ENCODE peak calls at places on chromosomes 2 and 18, in six cellular contexts. F is lower leg skin, E is mesothelial cell of epicardium, B is Peyer's patch, O is pancreas, M is BE2C. W is an unnamed sample.

GRCh38 chr2:34627003-34627402 is 1027.9 kb upstream of the FAM98A start:
- DNase-seq in E (no peak), O (peak), B (no peak), M (no peak), F (no peak), W (no peak)

GRCh38 chr2:233223059-233223894 is 28.2 kb upstream of the ATG16L1 start:
- DNase-seq in B (no peak), E (no peak), M (no peak), O (no peak), F (no peak), W (no peak)

GRCh38 chr2:218083352-218083676 is 14.3 kb downstream of the RUFY4 start:
- DNase-seq in B (no peak), M (no peak), O (no peak), E (no peak), F (no peak), W (no peak)

GRCh38 chr2:234438322-234438977 is 58.4 kb downstream of the ARL4C start:
- DNase-seq in E (no peak), B (no peak), M (no peak), F (no peak), O (no peak), W (no peak)

GRCh38 chr2:101223814-101224231 is 28.9 kb upstream of the CNOT11 start:
- DNase-seq in M (no peak), O (no peak), B (peak), E (no peak), F (no peak), W (peak)

GRCh38 chr2:230410861-230411464 is 5.0 kb upstream of the SP100 start:
- DNase-seq in B (no peak), M (no peak), F (no peak), E (no peak), O (no peak), W (no peak)

GRCh38 chr18:58313491-58314032 is 269.5 kb downstream of the NEDD4L start:
- DNase-seq in O (peak), F (no peak), M (peak), B (no peak), E (no peak), W (no peak)

GRCh38 chr2:122236152-122236892 is 480.9 kb downstream of the TSN start:
- DNase-seq in F (no peak), E (no peak), O (peak), M (no peak), B (no peak), W (no peak)

GRCh38 chr2:133457862-133458261 is 110.4 kb downstream of the NCKAP5 start:
- DNase-seq in B (no peak), F (no peak), M (no peak), E (no peak), O (no peak), W (no peak)

GRCh38 chr2:9710311-9710710 is 79.5 kb upstream of the YWHAQ start:
- DNase-seq in M (no peak), B (peak), E (no peak), O (no peak), F (peak), W (no peak)

GRCh38 chr2:202375611-202376408 is at the start of gene BMPR2:
- DNase-seq in F (peak), M (peak), E (peak), O (peak), B (peak), W (peak)

GRCh38 chr2:40041983-40042382 is 262.9 kb upstream of the THUMPD2 start:
- DNase-seq in M (no peak), O (no peak), E (no peak), F (no peak), B (no peak), W (no peak)

GRCh38 chr2:132568679-132569078 is 101.3 kb downstream of the LYPD1 start:
- DNase-seq in E (no peak), M (no peak), F (no peak), B (no peak), O (no peak), W (no peak)

GRCh38 chr2:231348703-231349373 is 46.7 kb upstream of the B3GNT7 start:
- DNase-seq in B (peak), O (no peak), F (peak), E (no peak), M (no peak), W (no peak)

GRCh38 chr2:8535398-8535755 is 146.5 kb upstream of the ID2 start:
- DNase-seq in E (no peak), B (no peak), M (no peak), O (no peak), F (no peak), W (no peak)

GRCh38 chr2:234249873-234250272 is 199.4 kb downstream of the SPP2 start:
- DNase-seq in B (no peak), O (no peak), M (no peak), F (no peak), E (no peak), W (no peak)

GRCh38 chr18:78362198-78362597 is 617.4 kb upstream of the SALL3 start:
- DNase-seq in B (no peak), E (no peak), O (no peak), F (no peak), M (no peak), W (no peak)

GRCh38 chr2:127388423-127389164 is 819 bp upstream of the MAP3K2 start:
- DNase-seq in B (no peak), F (peak), O (no peak), E (no peak), M (no peak), W (no peak)

GRCh38 chr2:108447947-108448677 is 894 bp upstream of the GCC2 start:
- DNase-seq in B (no peak), E (no peak), F (no peak), O (no peak), M (peak), W (no peak)

GRCh38 chr2:120169020-120169419 is 54.2 kb downstream of the TMEM185B start:
- DNase-seq in M (no peak), B (no peak), O (no peak), F (no peak), E (no peak), W (no peak)

GRCh38 chr2:224009605-224010330 is 29.3 kb downstream of the SERPINE2 start:
- DNase-seq in M (no peak), F (no peak), E (no peak), O (no peak), B (no peak), W (no peak)

GRCh38 chr18:9683418-9684396 is 24.4 kb upstream of the RAB31 start:
- DNase-seq in B (no peak), M (no peak), F (peak), E (no peak), O (no peak), W (no peak)
- TF ChIP-seq CTCF in B (peak), M (peak), F (no peak), E (no peak), O (no peak), W (no peak)

GRCh38 chr2:113274427-113274826 is 4.3 kb downstream of the PAX8 start:
- DNase-seq in B (no peak), M (no peak), F (no peak), E (no peak), O (no peak), W (no peak)

GRCh38 chr2:113276216-113276905 is 2.4 kb downstream of the PAX8 start:
- DNase-seq in O (no peak), F (no peak), M (no peak), B (no peak), E (no peak), W (no peak)

GRCh38 chr2:113275556-113276215 is 3.0 kb downstream of the PAX8 start:
- DNase-seq in M (no peak), O (no peak), F (no peak), E (no peak), B (no peak), W (no peak)

GRCh38 chr2:113272463-113272862 is 6.3 kb downstream of the PAX8 start:
- DNase-seq in F (no peak), B (no peak), E (no peak), M (no peak), O (no peak), W (no peak)

GRCh38 chr2:113273031-113273551 is 5.6 kb downstream of the PAX8 start:
- DNase-seq in F (no peak), M (no peak), O (no peak), E (no peak), B (no peak), W (no peak)
- TF ChIP-seq CTCF in F (no peak), M (no peak), O (no peak), E (no peak), B (no peak), W (no peak)

GRCh38 chr2:191539068-191539467 is 138.9 kb upstream of the NABP1 start:
- DNase-seq in M (peak), E (no peak), O (no peak), F (no peak), B (no peak), W (no peak)
- TF ChIP-seq CTCF in M (peak), E (peak), O (no peak), F (no peak), B (peak), W (no peak)

GRCh38 chr2:103991591-103991990 is 862.3 kb upstream of the POU3F3 start:
- DNase-seq in O (no peak), F (no peak), B (no peak), E (no peak), M (no peak), W (no peak)
- TF ChIP-seq CTCF in O (no peak), F (no peak), B (no peak), E (peak), M (peak), W (no peak)

GRCh38 chr2:214297424-214297823 is 113.4 kb upstream of the VWC2L start:
- DNase-seq in E (no peak), B (no peak), F (no peak), O (no peak), M (no peak), W (no peak)

GRCh38 chr2:214293593-214293992 is 117.3 kb upstream of the VWC2L start:
- DNase-seq in E (no peak), F (no peak), M (no peak), B (no peak), O (no peak), W (no peak)
- TF ChIP-seq CTCF in E (no peak), F (no peak), M (peak), B (no peak), O (no peak), W (no peak)

GRCh38 chr2:118186110-118186857 is 98.0 kb downstream of the INSIG2 start:
- DNase-seq in B (peak), E (peak), M (peak), F (peak), O (peak), W (peak)
- TF ChIP-seq CTCF in B (no peak), E (no peak), M (no peak), F (no peak), O (no peak), W (no peak)